ENCODE peak calls at places on chromosomes 4 and X, in four cellular contexts. One of them, this sample, is unnamed.

GRCh38 chr4:1198070-1198844 is 25.9 kb upstream of the SPON2 start:
- DNase-seq in activated CD4-positive, alpha-beta T cell treated with anti-CD3 and anti-CD28 coated beads, Interleukin-2, amount 50 U/mL, for 24 hours: no peak
- DNase-seq in activated effector memory CD4-positive, alpha-beta T cell treated with Interleukin-2 at 50 U/mL for 16 hours: no peak
- DNase-seq in heart right ventricle: peak
- DNase-seq in this sample: peak

GRCh38 chr4:6953751-6954380 is 44.2 kb downstream of the TBC1D14 start:
- DNase-seq in activated CD4-positive, alpha-beta T cell treated with anti-CD3 and anti-CD28 coated beads, Interleukin-2, amount 50 U/mL, for 24 hours: no peak
- DNase-seq in activated effector memory CD4-positive, alpha-beta T cell treated with Interleukin-2 at 50 U/mL for 16 hours: no peak
- DNase-seq in heart right ventricle: peak
- DNase-seq in this sample: peak

GRCh38 chr4:119337010-119337409 is 15.1 kb upstream of the FABP2 start:
- DNase-seq in activated CD4-positive, alpha-beta T cell treated with anti-CD3 and anti-CD28 coated beads, Interleukin-2, amount 50 U/mL, for 24 hours: no peak
- DNase-seq in activated effector memory CD4-positive, alpha-beta T cell treated with Interleukin-2 at 50 U/mL for 16 hours: no peak
- DNase-seq in heart right ventricle: no peak
- DNase-seq in this sample: no peak

GRCh38 chr4:11427201-11427996 is 1.3 kb downstream of the HS3ST1 start:
- DNase-seq in activated CD4-positive, alpha-beta T cell treated with anti-CD3 and anti-CD28 coated beads, Interleukin-2, amount 50 U/mL, for 24 hours: no peak
- DNase-seq in activated effector memory CD4-positive, alpha-beta T cell treated with Interleukin-2 at 50 U/mL for 16 hours: no peak
- DNase-seq in heart right ventricle: no peak
- DNase-seq in this sample: peak

GRCh38 chr4:136742330-136742729 is 790.0 kb downstream of the PCDH18 start:
- DNase-seq in activated CD4-positive, alpha-beta T cell treated with anti-CD3 and anti-CD28 coated beads, Interleukin-2, amount 50 U/mL, for 24 hours: no peak
- DNase-seq in activated effector memory CD4-positive, alpha-beta T cell treated with Interleukin-2 at 50 U/mL for 16 hours: no peak
- DNase-seq in heart right ventricle: no peak
- DNase-seq in this sample: no peak

GRCh38 chrX:153845195-153845594 is 14.9 kb upstream of the PDZD4 start:
- DNase-seq in activated CD4-positive, alpha-beta T cell treated with anti-CD3 and anti-CD28 coated beads, Interleukin-2, amount 50 U/mL, for 24 hours: no peak
- DNase-seq in activated effector memory CD4-positive, alpha-beta T cell treated with Interleukin-2 at 50 U/mL for 16 hours: no peak
- DNase-seq in heart right ventricle: no peak
- DNase-seq in this sample: no peak

GRCh38 chr4:45648846-45649245 is 475.0 kb downstream of the GABRG1 start:
- DNase-seq in activated CD4-positive, alpha-beta T cell treated with anti-CD3 and anti-CD28 coated beads, Interleukin-2, amount 50 U/mL, for 24 hours: no peak
- DNase-seq in activated effector memory CD4-positive, alpha-beta T cell treated with Interleukin-2 at 50 U/mL for 16 hours: no peak
- DNase-seq in heart right ventricle: no peak
- DNase-seq in this sample: no peak

GRCh38 chr4:82629238-82630000 is 67.6 kb upstream of the TMEM150C start:
- DNase-seq in activated CD4-positive, alpha-beta T cell treated with anti-CD3 and anti-CD28 coated beads, Interleukin-2, amount 50 U/mL, for 24 hours: no peak
- DNase-seq in activated effector memory CD4-positive, alpha-beta T cell treated with Interleukin-2 at 50 U/mL for 16 hours: no peak
- DNase-seq in heart right ventricle: no peak
- DNase-seq in this sample: no peak

GRCh38 chrX:38864165-38864564 is 62.9 kb downstream of the MID1IP1 start:
- DNase-seq in activated CD4-positive, alpha-beta T cell treated with anti-CD3 and anti-CD28 coated beads, Interleukin-2, amount 50 U/mL, for 24 hours: no peak
- DNase-seq in activated effector memory CD4-positive, alpha-beta T cell treated with Interleukin-2 at 50 U/mL for 16 hours: no peak
- DNase-seq in heart right ventricle: no peak
- DNase-seq in this sample: no peak